ENCODE peak calls at places on chromosomes 13 and 19, in ten cellular contexts. One of them, this sample, is unnamed.

GRCh38 chr13:98099627-98100026 is 43.3 kb upstream of the FARP1 start:
- DNase-seq in mammary epithelial cell: no peak
- DNase-seq in PC-3: no peak
- DNase-seq in RWPE1: no peak
- DNase-seq in heart left ventricle: no peak
- DNase-seq in AG04450: no peak
- DNase-seq in tibial nerve: no peak
- DNase-seq in Panc1: no peak
- DNase-seq in IMR-90: no peak
- DNase-seq in astrocyte: no peak
- DNase-seq in this sample: no peak

GRCh38 chr19:33133438-33134031 is 1.6 kb downstream of the WDR88 start:
- DNase-seq in PC-3: no peak
- DNase-seq in astrocyte: no peak
- DNase-seq in RWPE1: no peak
- DNase-seq in Panc1: no peak
- DNase-seq in tibial nerve: no peak
- DNase-seq in mammary epithelial cell: no peak
- DNase-seq in IMR-90: no peak
- DNase-seq in heart left ventricle: no peak
- DNase-seq in AG04450: no peak
- DNase-seq in this sample: no peak

GRCh38 chr19:5048091-5048726 is 79.3 kb downstream of the KDM4B start:
- DNase-seq in IMR-90: peak
- DNase-seq in heart left ventricle: peak
- DNase-seq in Panc1: no peak
- DNase-seq in astrocyte: peak
- DNase-seq in AG04450: peak
- DNase-seq in mammary epithelial cell: peak
- DNase-seq in tibial nerve: peak
- DNase-seq in RWPE1: peak
- DNase-seq in PC-3: peak
- DNase-seq in this sample: peak

GRCh38 chr19:19113040-19113541 is 25.2 kb downstream of the TMEM161A start:
- DNase-seq in Panc1: no peak
- DNase-seq in PC-3: peak
- DNase-seq in RWPE1: no peak
- DNase-seq in IMR-90: peak
- DNase-seq in mammary epithelial cell: no peak
- DNase-seq in AG04450: peak
- DNase-seq in tibial nerve: no peak
- DNase-seq in astrocyte: no peak
- DNase-seq in heart left ventricle: no peak
- DNase-seq in this sample: no peak

GRCh38 chr19:52599241-52599640 is 29.2 kb downstream of the ZNF701 start:
- DNase-seq in RWPE1: no peak
- DNase-seq in AG04450: no peak
- DNase-seq in mammary epithelial cell: no peak
- DNase-seq in tibial nerve: no peak
- DNase-seq in IMR-90: no peak
- DNase-seq in heart left ventricle: no peak
- DNase-seq in astrocyte: no peak
- DNase-seq in Panc1: no peak
- DNase-seq in PC-3: no peak
- DNase-seq in this sample: no peak

GRCh38 chr13:49651775-49652690 is 23.7 kb downstream of the ARL11 start:
- DNase-seq in PC-3: no peak
- DNase-seq in heart left ventricle: no peak
- DNase-seq in mammary epithelial cell: no peak
- DNase-seq in RWPE1: no peak
- DNase-seq in tibial nerve: no peak
- DNase-seq in AG04450: no peak
- DNase-seq in Panc1: no peak
- DNase-seq in IMR-90: no peak
- DNase-seq in astrocyte: no peak
- DNase-seq in this sample: no peak

GRCh38 chr13:21674271-21675009 is 3.6 kb downstream of the FGF9 start:
- DNase-seq in RWPE1: no peak
- DNase-seq in mammary epithelial cell: no peak
- DNase-seq in heart left ventricle: peak
- DNase-seq in tibial nerve: no peak
- DNase-seq in PC-3: no peak
- DNase-seq in Panc1: no peak
- DNase-seq in IMR-90: no peak
- DNase-seq in AG04450: no peak
- DNase-seq in astrocyte: no peak
- DNase-seq in this sample: no peak

GRCh38 chr19:10780368-10780767 is 55.6 kb downstream of the TMED1 start:
- DNase-seq in RWPE1: no peak
- DNase-seq in heart left ventricle: peak
- DNase-seq in IMR-90: peak
- DNase-seq in astrocyte: peak
- DNase-seq in PC-3: no peak
- DNase-seq in AG04450: no peak
- DNase-seq in Panc1: no peak
- DNase-seq in mammary epithelial cell: no peak
- DNase-seq in tibial nerve: peak
- DNase-seq in this sample: peak

GRCh38 chr13:51589793-51590192 is 5.5 kb downstream of the WDFY2 start:
- DNase-seq in tibial nerve: no peak
- DNase-seq in AG04450: no peak
- DNase-seq in Panc1: no peak
- DNase-seq in RWPE1: no peak
- DNase-seq in astrocyte: no peak
- DNase-seq in heart left ventricle: no peak
- DNase-seq in mammary epithelial cell: no peak
- DNase-seq in IMR-90: no peak
- DNase-seq in PC-3: no peak
- DNase-seq in this sample: no peak

GRCh38 chr19:56942749-56943148 is 102.2 kb upstream of the PEG3 start:
- DNase-seq in RWPE1: no peak
- DNase-seq in mammary epithelial cell: peak
- DNase-seq in heart left ventricle: peak
- DNase-seq in astrocyte: no peak
- DNase-seq in Panc1: no peak
- DNase-seq in IMR-90: no peak
- DNase-seq in tibial nerve: no peak
- DNase-seq in PC-3: no peak
- DNase-seq in AG04450: no peak
- DNase-seq in this sample: peak

GRCh38 chr19:5073153-5073844 is 104.4 kb downstream of the KDM4B start:
- DNase-seq in tibial nerve: no peak
- DNase-seq in heart left ventricle: no peak
- DNase-seq in astrocyte: no peak
- DNase-seq in RWPE1: no peak
- DNase-seq in Panc1: no peak
- DNase-seq in AG04450: no peak
- DNase-seq in PC-3: no peak
- DNase-seq in IMR-90: no peak
- DNase-seq in mammary epithelial cell: no peak
- DNase-seq in this sample: no peak

GRCh38 chr13:71968025-71968424 is 101.0 kb upstream of the DACH1 start:
- DNase-seq in tibial nerve: no peak
- DNase-seq in IMR-90: no peak
- DNase-seq in astrocyte: peak
- DNase-seq in PC-3: no peak
- DNase-seq in mammary epithelial cell: no peak
- DNase-seq in heart left ventricle: no peak
- DNase-seq in RWPE1: no peak
- DNase-seq in Panc1: no peak
- DNase-seq in AG04450: no peak
- DNase-seq in this sample: no peak

DNA sequence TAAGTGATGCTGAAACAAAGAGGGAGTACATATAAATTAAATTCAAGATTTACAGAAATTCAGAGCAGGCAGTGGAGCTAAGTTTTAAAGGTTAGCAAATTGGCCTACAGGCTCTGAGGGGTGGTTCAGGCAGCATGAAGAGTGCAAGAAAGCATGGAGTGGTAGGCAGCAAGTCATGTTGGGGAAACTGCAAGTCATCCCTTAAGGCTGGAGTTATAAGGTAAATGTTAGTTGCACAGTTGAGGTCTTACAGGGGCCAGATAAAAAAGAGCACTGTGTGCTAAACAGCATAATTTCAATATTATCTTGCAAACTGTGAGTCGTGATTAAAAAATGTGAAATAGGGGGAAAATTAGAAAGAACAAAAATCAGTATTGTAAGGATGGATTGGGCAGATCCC is 106.2 kb downstream of the VWA8 start:
- DNase-seq in astrocyte: no peak
- DNase-seq in IMR-90: peak
- DNase-seq in AG04450: no peak
- DNase-seq in RWPE1: no peak
- DNase-seq in Panc1: no peak
- DNase-seq in tibial nerve: no peak
- DNase-seq in heart left ventricle: no peak
- DNase-seq in mammary epithelial cell: no peak
- DNase-seq in PC-3: no peak
- DNase-seq in this sample: no peak
- H3K27ac ChIP-seq in astrocyte: no peak
- H3K27ac ChIP-seq in IMR-90: no peak
- H3K27ac ChIP-seq in AG04450: no peak
- H3K27ac ChIP-seq in RWPE1: no peak
- H3K27ac ChIP-seq in Panc1: no peak
- H3K27ac ChIP-seq in tibial nerve: no peak
- H3K27ac ChIP-seq in heart left ventricle: no peak
- H3K27ac ChIP-seq in mammary epithelial cell: no peak
- H3K27ac ChIP-seq in PC-3: no peak
- H3K27ac ChIP-seq in this sample: no peak

GRCh38 chr13:106112191-106112590 is 423.3 kb downstream of the EFNB2 start:
- DNase-seq in AG04450: no peak
- DNase-seq in mammary epithelial cell: no peak
- DNase-seq in heart left ventricle: no peak
- DNase-seq in tibial nerve: no peak
- DNase-seq in astrocyte: no peak
- DNase-seq in PC-3: no peak
- DNase-seq in RWPE1: no peak
- DNase-seq in Panc1: no peak
- DNase-seq in IMR-90: no peak
- DNase-seq in this sample: no peak

GRCh38 chr13:106105153-106105552 is 430.3 kb downstream of the EFNB2 start:
- DNase-seq in mammary epithelial cell: peak
- DNase-seq in Panc1: no peak
- DNase-seq in astrocyte: no peak
- DNase-seq in tibial nerve: no peak
- DNase-seq in PC-3: peak
- DNase-seq in heart left ventricle: no peak
- DNase-seq in RWPE1: no peak
- DNase-seq in IMR-90: peak
- DNase-seq in AG04450: no peak
- DNase-seq in this sample: no peak

GRCh38 chr13:106113796-106114195 is 421.7 kb downstream of the EFNB2 start:
- DNase-seq in IMR-90: peak
- DNase-seq in mammary epithelial cell: no peak
- DNase-seq in PC-3: no peak
- DNase-seq in heart left ventricle: no peak
- DNase-seq in AG04450: no peak
- DNase-seq in astrocyte: no peak
- DNase-seq in RWPE1: no peak
- DNase-seq in tibial nerve: no peak
- DNase-seq in Panc1: no peak
- DNase-seq in this sample: no peak

GRCh38 chr13:106110241-106110855 is 425.1 kb downstream of the EFNB2 start:
- DNase-seq in IMR-90: peak
- DNase-seq in astrocyte: peak
- DNase-seq in tibial nerve: no peak
- DNase-seq in PC-3: peak
- DNase-seq in AG04450: no peak
- DNase-seq in RWPE1: no peak
- DNase-seq in heart left ventricle: no peak
- DNase-seq in Panc1: no peak
- DNase-seq in mammary epithelial cell: no peak
- DNase-seq in this sample: no peak

GRCh38 chr13:106109391-106109791 is 426.1 kb downstream of the EFNB2 start:
- DNase-seq in astrocyte: peak
- DNase-seq in Panc1: no peak
- DNase-seq in RWPE1: no peak
- DNase-seq in AG04450: no peak
- DNase-seq in tibial nerve: no peak
- DNase-seq in mammary epithelial cell: no peak
- DNase-seq in heart left ventricle: no peak
- DNase-seq in PC-3: no peak
- DNase-seq in IMR-90: peak
- DNase-seq in this sample: no peak
- TF ChIP-seq CTCF in astrocyte: no peak
- TF ChIP-seq CTCF in Panc1: no peak
- TF ChIP-seq CTCF in RWPE1: no peak
- TF ChIP-seq CTCF in AG04450: no peak
- TF ChIP-seq CTCF in tibial nerve: no peak
- TF ChIP-seq CTCF in mammary epithelial cell: no peak
- TF ChIP-seq CTCF in heart left ventricle: no peak
- TF ChIP-seq CTCF in PC-3: no peak
- TF ChIP-seq CTCF in IMR-90: no peak
- TF ChIP-seq CTCF in this sample: no peak

DNA sequence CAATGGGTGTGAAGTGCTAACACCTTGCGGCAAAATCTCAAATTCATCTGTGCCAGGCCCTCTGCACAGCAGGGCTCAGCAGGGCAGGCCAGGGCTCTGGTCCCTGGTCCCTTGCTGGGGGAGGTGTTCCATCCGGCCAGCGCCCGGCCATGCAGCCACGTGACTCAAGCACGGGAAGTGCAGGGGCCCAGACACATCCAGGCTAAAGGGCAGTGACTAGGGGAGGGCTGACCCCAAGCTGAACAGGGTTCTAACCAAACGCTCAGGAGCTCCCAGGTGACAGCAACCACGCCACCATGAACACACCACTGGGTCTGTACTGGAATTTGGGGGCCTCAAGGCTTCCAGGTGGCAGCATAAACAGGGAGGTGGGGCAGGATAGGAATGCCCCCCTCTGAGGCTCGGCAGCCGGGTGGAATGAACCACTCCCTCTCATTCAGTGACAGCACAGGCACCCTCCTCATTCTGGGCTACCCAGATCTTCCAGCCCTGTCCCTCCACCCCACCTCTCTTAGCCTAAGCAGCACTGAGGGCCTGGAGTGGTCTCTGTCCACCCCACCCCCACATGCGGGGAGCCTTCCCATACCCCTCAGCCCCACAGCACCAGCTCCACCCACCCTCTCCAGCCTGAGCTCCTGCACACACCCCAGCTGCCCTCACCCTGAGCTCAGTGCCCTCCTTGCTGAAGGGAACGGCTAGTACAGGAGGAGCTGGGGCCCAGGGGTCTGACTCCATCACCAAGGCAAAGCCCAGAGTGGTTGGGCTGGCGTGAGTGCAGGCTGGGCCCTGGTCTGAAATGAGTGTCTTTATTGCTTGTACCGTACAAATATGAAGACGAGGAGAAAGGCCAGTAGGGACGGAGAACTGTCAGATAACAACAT is 5.3 kb upstream of the CCNP start:
- DNase-seq in RWPE1: no peak
- DNase-seq in PC-3: no peak
- DNase-seq in Panc1: no peak
- DNase-seq in heart left ventricle: peak
- DNase-seq in AG04450: no peak
- DNase-seq in tibial nerve: no peak
- DNase-seq in astrocyte: no peak
- DNase-seq in IMR-90: no peak
- DNase-seq in mammary epithelial cell: no peak
- DNase-seq in this sample: no peak
- H3K27ac ChIP-seq in RWPE1: peak
- H3K27ac ChIP-seq in PC-3: no peak
- H3K27ac ChIP-seq in Panc1: peak
- H3K27ac ChIP-seq in heart left ventricle: no peak
- H3K27ac ChIP-seq in AG04450: no peak
- H3K27ac ChIP-seq in tibial nerve: no peak
- H3K27ac ChIP-seq in astrocyte: no peak
- H3K27ac ChIP-seq in IMR-90: peak
- H3K27ac ChIP-seq in mammary epithelial cell: no peak
- H3K27ac ChIP-seq in this sample: peak

GRCh38 chr19:38974599-38975213 is 836 bp downstream of the FBXO17 start:
- DNase-seq in astrocyte: no peak
- DNase-seq in Panc1: no peak
- DNase-seq in PC-3: no peak
- DNase-seq in IMR-90: no peak
- DNase-seq in mammary epithelial cell: no peak
- DNase-seq in AG04450: no peak
- DNase-seq in RWPE1: no peak
- DNase-seq in tibial nerve: no peak
- DNase-seq in heart left ventricle: no peak
- DNase-seq in this sample: no peak
- TF ChIP-seq CTCF in astrocyte: no peak
- TF ChIP-seq CTCF in Panc1: no peak
- TF ChIP-seq CTCF in PC-3: no peak
- TF ChIP-seq CTCF in IMR-90: no peak
- TF ChIP-seq CTCF in mammary epithelial cell: no peak
- TF ChIP-seq CTCF in AG04450: no peak
- TF ChIP-seq CTCF in RWPE1: no peak
- TF ChIP-seq CTCF in tibial nerve: no peak
- TF ChIP-seq CTCF in heart left ventricle: no peak
- TF ChIP-seq CTCF in this sample: no peak